ENCODE peak calls at places on chromosomes 4 and X, in nine cellular contexts. A is omental fat pad, T is HCT116, D is dorsolateral prefrontal cortex, S is transverse colon, I is lower lobe of right lung, E is WTC11, P is GM12865, O is astrocyte of the cerebellum. X is an unnamed sample.

GRCh38 chrX:134460861-134461218 is 875 bp downstream of the HPRT1 start:
- DNase-seq in A (no peak), T (no peak), D (no peak), S (no peak), I (no peak), E (no peak), P (peak), O (no peak), X (no peak)

GRCh38 chrX:15233416-15234015 is 36.4 kb downstream of the ASB9 start:
- DNase-seq in A (no peak), T (no peak), D (no peak), S (no peak), I (no peak), E (no peak), P (no peak), O (no peak), X (peak)

GRCh38 chrX:115650916-115651315 is 89.9 kb downstream of the PLS3 start:
- DNase-seq in A (no peak), T (peak), D (no peak), S (peak), I (no peak), E (peak), P (peak), O (peak), X (peak)

GRCh38 chr4:18203936-18204335 is 182.4 kb upstream of the LCORL start:
- DNase-seq in A (no peak), T (no peak), D (no peak), S (no peak), I (no peak), E (no peak), P (peak), O (no peak), X (no peak)

GRCh38 chrX:43644124-43644701 is 11.9 kb upstream of the MAOA start:
- DNase-seq in A (no peak), T (no peak), D (no peak), S (no peak), I (no peak), E (no peak), P (no peak), O (peak), X (no peak)

GRCh38 chrX:74293343-74293946 is 10.5 kb upstream of the ZCCHC13 start:
- DNase-seq in A (no peak), T (peak), D (peak), S (peak), I (peak), E (peak), P (peak), O (peak), X (peak)

GRCh38 chr4:86117781-86118302 is 242.0 kb downstream of the MAPK10 start:
- DNase-seq in A (no peak), T (no peak), D (no peak), S (no peak), I (no peak), E (no peak), P (no peak), O (peak), X (peak)

GRCh38 chr4:15003891-15004700 is 1.8 kb downstream of the CPEB2 start:
- DNase-seq in A (no peak), T (no peak), D (peak), S (peak), I (peak), E (peak), P (peak), O (no peak), X (no peak)

GRCh38 chr4:155967098-155967497 is 13.4 kb upstream of the CTSO start:
- DNase-seq in A (no peak), T (no peak), D (no peak), S (no peak), I (no peak), E (no peak), P (no peak), O (no peak), X (peak)

GRCh38 chrX:30212172-30212571 is 3.2 kb upstream of the MAGEB2 start:
- DNase-seq in A (no peak), T (no peak), D (no peak), S (no peak), I (no peak), E (no peak), P (no peak), O (no peak), X (no peak)
- TF ChIP-seq CTCF in A (no peak), T (no peak), D (no peak), S (no peak), I (no peak), E (no peak), P (no peak), O (no peak), X (no peak)

GRCh38 chr4:2714918-2715317 is 41.2 kb downstream of the TNIP2 start:
- DNase-seq in A (no peak), T (no peak), D (no peak), S (no peak), I (no peak), E (no peak), P (no peak), O (no peak), X (no peak)

GRCh38 chr4:2713337-2713736 is 42.8 kb downstream of the TNIP2 start:
- DNase-seq in A (no peak), T (no peak), D (no peak), S (no peak), I (no peak), E (no peak), P (no peak), O (no peak), X (no peak)

GRCh38 chr4:2714071-2714770 is 41.9 kb downstream of the TNIP2 start:
- DNase-seq in A (no peak), T (no peak), D (no peak), S (no peak), I (no peak), E (no peak), P (no peak), O (no peak), X (peak)

GRCh38 chr4:2715426-2715825 is 40.7 kb downstream of the TNIP2 start:
- DNase-seq in A (no peak), T (no peak), D (no peak), S (no peak), I (no peak), E (no peak), P (no peak), O (no peak), X (no peak)

GRCh38 chr4:2712261-2712842 is 43.8 kb downstream of the TNIP2 start:
- DNase-seq in A (no peak), T (peak), D (no peak), S (no peak), I (no peak), E (no peak), P (peak), O (peak), X (no peak)
- TF ChIP-seq CTCF in A (no peak), T (no peak), D (no peak), S (no peak), I (no peak), E (no peak), P (peak), O (peak), X (peak)

GRCh38 chrX:119981286-119982070 is 37.9 kb upstream of the NKAP start:
- DNase-seq in A (no peak), T (peak), D (no peak), S (no peak), I (no peak), E (peak), P (peak), O (peak), X (no peak)
- TF ChIP-seq CTCF in A (no peak), T (peak), D (peak), S (no peak), I (peak), E (no peak), P (peak), O (peak), X (peak)

GRCh38 chr4:32268949-32269348 is 1548.8 kb downstream of the PCDH7 start:
- DNase-seq in A (no peak), T (peak), D (no peak), S (no peak), I (no peak), E (no peak), P (no peak), O (no peak), X (no peak)
- TF ChIP-seq CTCF in A (no peak), T (peak), D (no peak), S (no peak), I (no peak), E (no peak), P (no peak), O (no peak), X (no peak)

DNA sequence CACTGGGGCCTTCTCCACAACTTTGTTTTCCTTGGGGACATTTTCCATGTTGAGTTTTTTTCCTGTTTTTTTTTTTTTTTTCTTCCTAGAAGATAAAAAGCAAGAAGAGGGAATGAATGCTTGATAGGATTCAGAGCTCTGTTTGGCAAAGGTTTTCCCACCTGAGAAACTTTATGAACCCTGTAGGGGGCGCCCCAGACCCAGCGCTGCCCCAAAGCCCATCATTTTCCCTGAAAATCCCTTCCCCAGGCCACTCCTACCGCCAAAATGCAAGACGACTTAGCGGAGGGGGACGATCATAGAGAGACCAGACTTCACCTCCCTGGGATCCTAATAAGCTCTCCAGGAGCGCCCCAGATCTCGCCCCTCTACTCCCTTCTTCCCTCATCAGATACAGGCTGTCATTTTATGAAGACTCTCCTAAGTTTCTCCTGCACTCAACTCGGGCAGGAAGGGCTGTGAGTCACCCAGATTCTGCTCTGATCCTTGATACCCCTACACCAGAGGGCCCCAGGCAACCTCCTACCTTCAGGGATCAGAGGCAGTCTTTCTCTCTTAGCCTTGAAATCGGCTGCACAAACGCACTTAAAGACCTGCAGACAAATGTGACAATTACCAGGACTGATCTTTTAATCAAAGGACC is 1.4 kb downstream of the BEX5 start:
- DNase-seq in A (no peak), T (no peak), D (peak), S (peak), I (no peak), E (peak), P (no peak), O (no peak), X (no peak)
- TF ChIP-seq CTCF in A (no peak), T (no peak), D (peak), S (no peak), I (peak), E (peak), P (no peak), O (no peak), X (peak)

GRCh38 chr4:80221161-80221560 is 23.9 kb downstream of the PRDM8 start:
- DNase-seq in A (no peak), T (no peak), D (no peak), S (no peak), I (no peak), E (no peak), P (no peak), O (no peak), X (peak)
- TF ChIP-seq CTCF in A (no peak), T (no peak), D (peak), S (no peak), I (peak), E (no peak), P (no peak), O (peak), X (peak)

GRCh38 chrX:17944833-17945497 is 83.9 kb upstream of the RAI2 start:
- DNase-seq in A (no peak), T (no peak), D (no peak), S (no peak), I (no peak), E (no peak), P (peak), O (no peak), X (no peak)
- TF ChIP-seq CTCF in A (no peak), T (peak), D (no peak), S (peak), I (peak), E (peak), P (peak), O (peak), X (peak)